ENCODE peak calls at places on chromosome 17, in nine cellular contexts. One of them, this sample, is unnamed.

GRCh38 chr17:15947331-15947730 is 2.4 kb downstream of the ADORA2B start:
- DNase-seq in osteocyte: no peak
- DNase-seq in mesothelial cell of epicardium: no peak
- DNase-seq in sigmoid colon: no peak
- DNase-seq in kidney epithelial cell: no peak
- DNase-seq in GM23338: no peak
- DNase-seq in AG04450: no peak
- DNase-seq in Panc1: no peak
- DNase-seq in mucosa of descending colon: peak
- DNase-seq in this sample: peak

GRCh38 chr17:82332669-82333278 is 792 bp downstream of the SECTM1 start:
- DNase-seq in osteocyte: no peak
- DNase-seq in mesothelial cell of epicardium: no peak
- DNase-seq in sigmoid colon: peak
- DNase-seq in kidney epithelial cell: peak
- DNase-seq in GM23338: peak
- DNase-seq in AG04450: no peak
- DNase-seq in Panc1: no peak
- DNase-seq in mucosa of descending colon: peak
- DNase-seq in this sample: peak

GRCh38 chr17:61410555-61411089 is 11.0 kb downstream of the TBX2 start:
- DNase-seq in osteocyte: no peak
- DNase-seq in mesothelial cell of epicardium: peak
- DNase-seq in sigmoid colon: peak
- DNase-seq in kidney epithelial cell: no peak
- DNase-seq in GM23338: peak
- DNase-seq in AG04450: peak
- DNase-seq in Panc1: no peak
- DNase-seq in mucosa of descending colon: peak
- DNase-seq in this sample: peak

GRCh38 chr17:29089601-29090044 is 46.7 kb downstream of the PIPOX start:
- DNase-seq in osteocyte: no peak
- DNase-seq in mesothelial cell of epicardium: no peak
- DNase-seq in sigmoid colon: peak
- DNase-seq in kidney epithelial cell: no peak
- DNase-seq in GM23338: no peak
- DNase-seq in AG04450: no peak
- DNase-seq in Panc1: no peak
- DNase-seq in mucosa of descending colon: no peak
- DNase-seq in this sample: no peak

GRCh38 chr17:81738801-81739393 is 26.8 kb downstream of the SLC25A10 start:
- DNase-seq in osteocyte: peak
- DNase-seq in mesothelial cell of epicardium: no peak
- DNase-seq in sigmoid colon: no peak
- DNase-seq in kidney epithelial cell: no peak
- DNase-seq in GM23338: no peak
- DNase-seq in AG04450: no peak
- DNase-seq in Panc1: no peak
- DNase-seq in mucosa of descending colon: no peak
- DNase-seq in this sample: no peak

GRCh38 chr17:64084940-64085649 is 44.8 kb downstream of the ERN1 start:
- DNase-seq in osteocyte: no peak
- DNase-seq in mesothelial cell of epicardium: no peak
- DNase-seq in sigmoid colon: no peak
- DNase-seq in kidney epithelial cell: no peak
- DNase-seq in GM23338: peak
- DNase-seq in AG04450: no peak
- DNase-seq in Panc1: no peak
- DNase-seq in mucosa of descending colon: no peak
- DNase-seq in this sample: no peak

GRCh38 chr17:76500074-76500744 is 1.0 kb downstream of the RHBDF2 start:
- DNase-seq in osteocyte: no peak
- DNase-seq in mesothelial cell of epicardium: no peak
- DNase-seq in sigmoid colon: no peak
- DNase-seq in kidney epithelial cell: no peak
- DNase-seq in GM23338: no peak
- DNase-seq in AG04450: no peak
- DNase-seq in Panc1: no peak
- DNase-seq in mucosa of descending colon: no peak
- DNase-seq in this sample: peak

GRCh38 chr17:83122834-83123233 is 43.4 kb downstream of the METRNL start:
- DNase-seq in osteocyte: no peak
- DNase-seq in mesothelial cell of epicardium: no peak
- DNase-seq in sigmoid colon: peak
- DNase-seq in kidney epithelial cell: no peak
- DNase-seq in GM23338: peak
- DNase-seq in AG04450: no peak
- DNase-seq in Panc1: no peak
- DNase-seq in mucosa of descending colon: no peak
- DNase-seq in this sample: no peak

GRCh38 chr17:14050616-14051015 is 18.7 kb upstream of the COX10 start:
- DNase-seq in osteocyte: no peak
- DNase-seq in mesothelial cell of epicardium: no peak
- DNase-seq in sigmoid colon: no peak
- DNase-seq in kidney epithelial cell: no peak
- DNase-seq in GM23338: no peak
- DNase-seq in AG04450: no peak
- DNase-seq in Panc1: no peak
- DNase-seq in mucosa of descending colon: no peak
- DNase-seq in this sample: no peak

GRCh38 chr17:71378036-71378435 is 742.8 kb upstream of the SOX9 start:
- DNase-seq in osteocyte: no peak
- DNase-seq in mesothelial cell of epicardium: no peak
- DNase-seq in sigmoid colon: no peak
- DNase-seq in kidney epithelial cell: no peak
- DNase-seq in GM23338: no peak
- DNase-seq in AG04450: no peak
- DNase-seq in Panc1: no peak
- DNase-seq in mucosa of descending colon: no peak
- DNase-seq in this sample: no peak

GRCh38 chr17:61002316-61002736 is 324.7 kb downstream of the BCAS3 start:
- DNase-seq in osteocyte: no peak
- DNase-seq in mesothelial cell of epicardium: no peak
- DNase-seq in sigmoid colon: no peak
- DNase-seq in kidney epithelial cell: no peak
- DNase-seq in GM23338: peak
- DNase-seq in AG04450: peak
- DNase-seq in Panc1: no peak
- DNase-seq in mucosa of descending colon: no peak
- DNase-seq in this sample: peak

GRCh38 chr17:83004791-83005380 is 74.5 kb upstream of the METRNL start:
- DNase-seq in osteocyte: no peak
- DNase-seq in mesothelial cell of epicardium: no peak
- DNase-seq in sigmoid colon: peak
- DNase-seq in kidney epithelial cell: no peak
- DNase-seq in GM23338: no peak
- DNase-seq in AG04450: no peak
- DNase-seq in Panc1: no peak
- DNase-seq in mucosa of descending colon: no peak
- DNase-seq in this sample: no peak

GRCh38 chr17:76539631-76540271 is at the start of gene PRCD:
- DNase-seq in osteocyte: no peak
- DNase-seq in mesothelial cell of epicardium: no peak
- DNase-seq in sigmoid colon: no peak
- DNase-seq in kidney epithelial cell: no peak
- DNase-seq in GM23338: peak
- DNase-seq in AG04450: no peak
- DNase-seq in Panc1: no peak
- DNase-seq in mucosa of descending colon: peak
- DNase-seq in this sample: no peak

GRCh38 chr17:72119280-72119962 is 1.4 kb upstream of the SOX9 start:
- DNase-seq in osteocyte: no peak
- DNase-seq in mesothelial cell of epicardium: no peak
- DNase-seq in sigmoid colon: no peak
- DNase-seq in kidney epithelial cell: no peak
- DNase-seq in GM23338: peak
- DNase-seq in AG04450: no peak
- DNase-seq in Panc1: no peak
- DNase-seq in mucosa of descending colon: no peak
- DNase-seq in this sample: peak

GRCh38 chr17:1727876-1728630 is 3.5 kb downstream of the WDR81 start:
- DNase-seq in osteocyte: peak
- DNase-seq in mesothelial cell of epicardium: no peak
- DNase-seq in sigmoid colon: no peak
- DNase-seq in kidney epithelial cell: no peak
- DNase-seq in GM23338: no peak
- DNase-seq in AG04450: no peak
- DNase-seq in Panc1: no peak
- DNase-seq in mucosa of descending colon: no peak
- DNase-seq in this sample: no peak

GRCh38 chr17:78351449-78352006 is 8.3 kb downstream of the SOCS3 start:
- DNase-seq in osteocyte: peak
- DNase-seq in mesothelial cell of epicardium: peak
- DNase-seq in sigmoid colon: peak
- DNase-seq in kidney epithelial cell: no peak
- DNase-seq in GM23338: peak
- DNase-seq in AG04450: peak
- DNase-seq in Panc1: no peak
- DNase-seq in mucosa of descending colon: peak
- DNase-seq in this sample: peak

DNA sequence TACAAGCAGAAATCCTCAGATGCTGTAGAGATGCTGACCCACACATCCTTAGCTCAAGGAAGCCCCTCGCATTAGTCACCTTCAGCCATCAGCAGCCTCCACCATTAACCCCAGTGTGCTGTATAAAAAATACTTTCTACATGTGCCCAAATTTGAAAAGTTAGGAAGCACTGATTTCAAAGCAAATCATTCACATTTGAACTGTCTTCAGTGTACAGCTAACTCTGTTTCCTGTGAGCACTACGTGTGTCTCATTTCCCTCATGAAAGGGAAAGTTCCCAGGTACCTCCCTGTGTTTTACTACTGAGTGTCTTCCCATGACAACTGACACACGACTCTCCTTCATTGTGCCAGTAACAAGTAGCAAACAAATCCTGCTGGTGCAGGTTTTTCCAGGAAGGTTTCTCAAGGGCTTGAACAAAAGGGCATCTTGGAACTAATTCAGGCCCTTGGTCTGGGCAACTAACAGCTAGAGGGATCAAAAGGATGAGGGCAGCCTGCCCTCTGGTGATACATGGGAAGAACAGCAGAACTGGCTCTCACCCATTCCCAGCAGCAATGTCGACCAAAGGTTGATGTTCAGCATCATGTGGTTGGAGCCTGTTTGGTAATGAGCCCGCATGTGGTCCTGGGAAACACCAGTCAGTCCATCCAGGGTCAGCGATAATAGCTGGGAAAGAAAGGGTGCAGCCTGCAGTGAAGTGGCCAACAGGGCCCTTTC is 4.0 kb downstream of the SLC35B1 start:
- DNase-seq in osteocyte: no peak
- DNase-seq in mesothelial cell of epicardium: no peak
- DNase-seq in sigmoid colon: no peak
- DNase-seq in kidney epithelial cell: no peak
- DNase-seq in GM23338: peak
- DNase-seq in AG04450: no peak
- DNase-seq in Panc1: peak
- DNase-seq in mucosa of descending colon: no peak
- DNase-seq in this sample: peak
- TF ChIP-seq CTCF in osteocyte: peak
- TF ChIP-seq CTCF in mesothelial cell of epicardium: no peak
- TF ChIP-seq CTCF in sigmoid colon: peak
- TF ChIP-seq CTCF in kidney epithelial cell: peak
- TF ChIP-seq CTCF in GM23338: peak
- TF ChIP-seq CTCF in AG04450: peak
- TF ChIP-seq CTCF in Panc1: peak
- TF ChIP-seq CTCF in mucosa of descending colon: no peak
- TF ChIP-seq CTCF in this sample: peak

GRCh38 chr17:17770371-17771059 is 66.3 kb downstream of the SREBF1 start:
- DNase-seq in osteocyte: no peak
- DNase-seq in mesothelial cell of epicardium: no peak
- DNase-seq in sigmoid colon: no peak
- DNase-seq in kidney epithelial cell: no peak
- DNase-seq in GM23338: no peak
- DNase-seq in AG04450: no peak
- DNase-seq in Panc1: no peak
- DNase-seq in mucosa of descending colon: peak
- DNase-seq in this sample: no peak

GRCh38 chr17:17771498-17772201 is 65.1 kb downstream of the SREBF1 start:
- DNase-seq in osteocyte: no peak
- DNase-seq in mesothelial cell of epicardium: no peak
- DNase-seq in sigmoid colon: no peak
- DNase-seq in kidney epithelial cell: no peak
- DNase-seq in GM23338: no peak
- DNase-seq in AG04450: no peak
- DNase-seq in Panc1: no peak
- DNase-seq in mucosa of descending colon: peak
- DNase-seq in this sample: no peak

GRCh38 chr17:17772231-17772630 is 64.6 kb downstream of the SREBF1 start:
- DNase-seq in osteocyte: no peak
- DNase-seq in mesothelial cell of epicardium: no peak
- DNase-seq in sigmoid colon: no peak
- DNase-seq in kidney epithelial cell: no peak
- DNase-seq in GM23338: no peak
- DNase-seq in AG04450: no peak
- DNase-seq in Panc1: no peak
- DNase-seq in mucosa of descending colon: peak
- DNase-seq in this sample: no peak

GRCh38 chr17:17776889-17777288 is 59.9 kb downstream of the SREBF1 start:
- DNase-seq in osteocyte: no peak
- DNase-seq in mesothelial cell of epicardium: no peak
- DNase-seq in sigmoid colon: no peak
- DNase-seq in kidney epithelial cell: no peak
- DNase-seq in GM23338: no peak
- DNase-seq in AG04450: no peak
- DNase-seq in Panc1: no peak
- DNase-seq in mucosa of descending colon: no peak
- DNase-seq in this sample: no peak

GRCh38 chr17:17774009-17774881 is 62.5 kb downstream of the SREBF1 start:
- DNase-seq in osteocyte: no peak
- DNase-seq in mesothelial cell of epicardium: no peak
- DNase-seq in sigmoid colon: peak
- DNase-seq in kidney epithelial cell: no peak
- DNase-seq in GM23338: peak
- DNase-seq in AG04450: no peak
- DNase-seq in Panc1: no peak
- DNase-seq in mucosa of descending colon: peak
- DNase-seq in this sample: peak
- TF ChIP-seq CTCF in osteocyte: peak
- TF ChIP-seq CTCF in mesothelial cell of epicardium: no peak
- TF ChIP-seq CTCF in sigmoid colon: peak
- TF ChIP-seq CTCF in kidney epithelial cell: peak
- TF ChIP-seq CTCF in GM23338: peak
- TF ChIP-seq CTCF in AG04450: peak
- TF ChIP-seq CTCF in Panc1: no peak
- TF ChIP-seq CTCF in mucosa of descending colon: peak
- TF ChIP-seq CTCF in this sample: peak

GRCh38 chr17:21095735-21096134 is 31.0 kb upstream of the DHRS7B start:
- DNase-seq in osteocyte: no peak
- DNase-seq in mesothelial cell of epicardium: no peak
- DNase-seq in sigmoid colon: no peak
- DNase-seq in kidney epithelial cell: no peak
- DNase-seq in GM23338: peak
- DNase-seq in AG04450: no peak
- DNase-seq in Panc1: no peak
- DNase-seq in mucosa of descending colon: no peak
- DNase-seq in this sample: no peak
- TF ChIP-seq CTCF in osteocyte: no peak
- TF ChIP-seq CTCF in mesothelial cell of epicardium: no peak
- TF ChIP-seq CTCF in sigmoid colon: no peak
- TF ChIP-seq CTCF in kidney epithelial cell: no peak
- TF ChIP-seq CTCF in GM23338: no peak
- TF ChIP-seq CTCF in AG04450: no peak
- TF ChIP-seq CTCF in Panc1: peak
- TF ChIP-seq CTCF in mucosa of descending colon: no peak
- TF ChIP-seq CTCF in this sample: no peak

GRCh38 chr17:50501054-50501453 is 7.2 kb upstream of the MYCBPAP start:
- DNase-seq in osteocyte: no peak
- DNase-seq in mesothelial cell of epicardium: no peak
- DNase-seq in sigmoid colon: no peak
- DNase-seq in kidney epithelial cell: no peak
- DNase-seq in GM23338: peak
- DNase-seq in AG04450: no peak
- DNase-seq in Panc1: no peak
- DNase-seq in mucosa of descending colon: no peak
- DNase-seq in this sample: peak
- TF ChIP-seq CTCF in osteocyte: peak
- TF ChIP-seq CTCF in mesothelial cell of epicardium: peak
- TF ChIP-seq CTCF in sigmoid colon: no peak
- TF ChIP-seq CTCF in kidney epithelial cell: peak
- TF ChIP-seq CTCF in GM23338: peak
- TF ChIP-seq CTCF in AG04450: peak
- TF ChIP-seq CTCF in Panc1: peak
- TF ChIP-seq CTCF in mucosa of descending colon: no peak
- TF ChIP-seq CTCF in this sample: peak

This sample was measured in epithelial cell of esophagus.